ENCODE peak calls at places on chromosomes 13 and 19, in four cellular contexts. B is IMR-90, Y is H1, P is mesendoderm. H is an unnamed sample.

GRCh38 chr13:75612354-75612753 is 23.8 kb upstream of the LMO7 start:
- DNase-seq in B (peak), Y (no peak), P (no peak), H (no peak)

GRCh38 chr19:53865918-53866696 is 1.6 kb upstream of the MYADM start:
- DNase-seq in B (peak), Y (peak), P (peak), H (peak)

GRCh38 chr13:49791214-49791752 is 1.2 kb downstream of the KPNA3 start:
- DNase-seq in B (peak), Y (no peak), P (peak), H (no peak)

GRCh38 chr19:30799854-30800755 is 427.9 kb downstream of the ZNF536 start:
- DNase-seq in B (no peak), Y (peak), P (peak), H (peak)

GRCh38 chr13:50521750-50522149 is 321.7 kb downstream of the DLEU7 start:
- DNase-seq in B (peak), Y (no peak), P (no peak), H (no peak)

GRCh38 chr19:10113592-10113963 is 2.1 kb downstream of the P2RY11 start:
- DNase-seq in B (no peak), Y (peak), P (peak), H (no peak)

GRCh38 chr13:100130092-100130491 is 41.2 kb downstream of the PCCA start:
- DNase-seq in B (no peak), Y (no peak), P (peak), H (no peak)

GRCh38 chr13:42654760-42655159 is 80.8 kb downstream of the TNFSF11 start:
- DNase-seq in B (no peak), Y (no peak), P (no peak), H (no peak)

GRCh38 chr19:6744381-6745288 is 5.2 kb downstream of the TRIP10 start:
- DNase-seq in B (peak), Y (no peak), P (peak), H (no peak)

GRCh38 chr19:19487077-19488040 is 28.0 kb downstream of the TSSK6 start:
- DNase-seq in B (no peak), Y (no peak), P (no peak), H (no peak)

GRCh38 chr13:24225062-24225461 is 64.5 kb downstream of the SPATA13 start:
- DNase-seq in B (no peak), Y (no peak), P (no peak), H (no peak)

GRCh38 chr19:27735314-27735713 is 1477.6 kb downstream of the UQCRFS1 start:
- DNase-seq in B (no peak), Y (no peak), P (no peak), H (no peak)

GRCh38 chr13:24668955-24669354 is 11.3 kb upstream of the ATP12A start:
- DNase-seq in B (no peak), Y (no peak), P (no peak), H (no peak)

GRCh38 chr13:52085416-52085815 is 43.5 kb downstream of the NEK5 start:
- DNase-seq in B (peak), Y (no peak), P (no peak), H (no peak)

GRCh38 chr19:2334986-2335846 is 6.7 kb downstream of the SPPL2B start:
- DNase-seq in B (no peak), Y (peak), P (peak), H (no peak)

GRCh38 chr13:49265822-49266221 is 18.1 kb downstream of the CDADC1 start:
- DNase-seq in B (peak), Y (no peak), P (no peak), H (no peak)

GRCh38 chr19:55080121-55080914 is 4.6 kb downstream of the EPS8L1 start:
- DNase-seq in B (peak), Y (peak), P (peak), H (no peak)
- H3K18ac ChIP-seq in B (no peak), Y (peak), P (no peak), H (peak)

DNA sequence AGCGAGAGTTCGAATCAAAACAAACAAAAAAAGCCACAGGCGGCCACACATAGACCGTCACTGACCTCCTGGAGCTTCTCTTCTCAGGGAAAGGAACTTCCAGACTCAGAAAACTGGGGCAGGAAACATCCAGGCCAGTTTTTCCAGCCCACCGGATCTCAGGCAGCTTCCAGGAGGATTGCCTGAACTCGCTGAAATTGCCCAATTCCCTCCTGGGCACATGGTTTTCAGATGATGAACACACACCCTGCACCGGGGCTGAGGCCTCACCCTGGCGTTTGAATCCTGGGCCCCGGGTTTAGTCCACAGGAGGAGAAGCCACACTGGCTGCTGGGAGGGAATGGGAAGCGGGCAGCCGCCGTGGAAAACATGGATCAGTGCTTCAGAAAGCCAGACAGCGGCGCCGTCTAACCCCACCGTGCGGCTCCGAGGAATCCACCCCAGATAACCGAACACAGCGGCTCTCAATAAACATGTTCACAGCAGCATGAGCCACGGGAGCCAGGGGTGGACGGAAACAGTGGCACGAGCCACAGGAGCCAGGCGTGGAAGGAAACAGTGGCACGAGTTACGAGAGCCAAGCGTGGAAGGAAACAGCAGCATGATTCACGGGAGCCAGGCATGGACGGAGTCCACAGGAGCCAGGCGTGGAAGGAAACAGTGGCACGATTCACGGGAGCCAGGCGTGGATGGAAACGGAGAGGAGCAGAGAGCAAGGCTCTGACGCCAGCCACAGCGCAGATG is 18.2 kb upstream of the PTBP1 start:
- DNase-seq in B (peak), Y (no peak), P (peak), H (no peak)
- H2BK120ac ChIP-seq in B (peak), Y (no peak), P (no peak), H (peak)

GRCh38 chr19:15468675-15469512 is 4.5 kb upstream of the RASAL3 start:
- DNase-seq in B (no peak), Y (no peak), P (no peak), H (no peak)
- H3K4me3 ChIP-seq in B (no peak), Y (peak), P (no peak), H (no peak)

GRCh38 chr19:44875666-44876418 is 15.2 kb upstream of the TOMM40 start:
- DNase-seq in B (peak), Y (no peak), P (no peak), H (no peak)

GRCh38 chr19:44876930-44877530 is 14.0 kb upstream of the TOMM40 start:
- DNase-seq in B (no peak), Y (no peak), P (no peak), H (no peak)

GRCh38 chr19:44878119-44878865 is 12.8 kb upstream of the TOMM40 start:
- DNase-seq in B (no peak), Y (no peak), P (no peak), H (no peak)

GRCh38 chr19:44882063-44882462 is 9.0 kb upstream of the TOMM40 start:
- DNase-seq in B (no peak), Y (no peak), P (no peak), H (no peak)

GRCh38 chr19:44879309-44880065 is 11.6 kb upstream of the TOMM40 start:
- DNase-seq in B (no peak), Y (no peak), P (no peak), H (no peak)
- H3K18ac ChIP-seq in B (no peak), Y (no peak), P (no peak), H (no peak)

GRCh38 chr19:14695471-14695870 is 5.6 kb downstream of the ZNF333 start:
- DNase-seq in B (no peak), Y (no peak), P (no peak), H (no peak)
- H2BK120ac ChIP-seq in B (no peak), Y (no peak), P (no peak), H (no peak)

GRCh38 chr19:7869910-7870511 is 4.2 kb downstream of the PRR36 start:
- DNase-seq in B (peak), Y (peak), P (peak), H (peak)
- H3K4me3 ChIP-seq in B (peak), Y (peak), P (no peak), H (no peak)